ENCODE peak calls at places on chromosomes 13 and 19, in seven cellular contexts. E is pancreas; N is tibial nerve; K is fibroblast of lung; H is lower lobe of right lung; D is brain microvascular endothelial cell; R is CD8-positive, alpha-beta memory T cell. P is an unnamed sample.

GRCh38 chr13:51684076-51684475 is 99.8 kb downstream of the WDFY2 start:
- DNase-seq in E (no peak), N (no peak), K (no peak), H (no peak), D (no peak), R (no peak), P (no peak)

GRCh38 chr13:24460256-24460655 is 52.3 kb downstream of the PARP4 start:
- DNase-seq in E (no peak), N (no peak), K (no peak), H (no peak), D (no peak), R (no peak), P (no peak)

GRCh38 chr13:85436029-85436428 is 363.2 kb downstream of the SLITRK6 start:
- DNase-seq in E (no peak), N (no peak), K (no peak), H (no peak), D (no peak), R (no peak), P (no peak)

GRCh38 chr19:8988204-8988603 is 22.0 kb downstream of the MUC16 start:
- DNase-seq in E (no peak), N (no peak), K (no peak), H (no peak), D (no peak), R (no peak), P (no peak)

GRCh38 chr19:40661616-40662015 is 28.8 kb downstream of the NUMBL start:
- DNase-seq in E (no peak), N (no peak), K (no peak), H (no peak), D (no peak), R (no peak), P (no peak)

GRCh38 chr13:79346300-79346914 is 59.6 kb downstream of the RBM26 start:
- DNase-seq in E (no peak), N (no peak), K (no peak), H (no peak), D (no peak), R (no peak), P (no peak)

GRCh38 chr13:51822106-51822840 is 18.3 kb upstream of the DHRS12 start:
- DNase-seq in E (no peak), N (no peak), K (no peak), H (no peak), D (no peak), R (no peak), P (no peak)

GRCh38 chr19:19562665-19563347 is 24.7 kb downstream of the CILP2 start:
- DNase-seq in E (no peak), N (no peak), K (no peak), H (no peak), D (no peak), R (peak; percentile 38), P (peak; percentile 43)

GRCh38 chr19:5536337-5536894 is 31.3 kb downstream of the TINCR start:
- DNase-seq in E (peak; percentile 52), N (no peak), K (peak; percentile 5), H (peak; percentile 68), D (peak; percentile 25), R (no peak), P (no peak)

GRCh38 chr19:33758541-33759013 is 38.1 kb upstream of the KCTD15 start:
- DNase-seq in E (no peak), N (no peak), K (no peak), H (peak; percentile 68), D (no peak), R (no peak), P (no peak)

GRCh38 chr19:57947419-57948134 is at the start of gene ZNF256:
- DNase-seq in E (peak; percentile 93), N (peak; percentile 74), K (peak; percentile 96), H (peak; percentile 94), D (peak; percentile 95), R (peak; percentile 84), P (peak; percentile 95)

GRCh38 chr13:30577381-30577780 is 40.3 kb upstream of the USPL1 start:
- DNase-seq in E (no peak), N (no peak), K (peak; percentile 83), H (no peak), D (peak; percentile 92), R (peak; percentile 22), P (peak; percentile 18)

GRCh38 chr13:86282450-86282849 is 483.2 kb upstream of the SLITRK6 start:
- DNase-seq in E (no peak), N (no peak), K (peak; percentile 13), H (no peak), D (no peak), R (no peak), P (no peak)

GRCh38 chr19:50024719-50025021 is 502 bp downstream of the VRK3 start:
- DNase-seq in E (no peak), N (no peak), K (no peak), H (no peak), D (no peak), R (no peak), P (no peak)

GRCh38 chr19:5338661-5339469 is 1.7 kb downstream of the PTPRS start:
- DNase-seq in E (no peak), N (no peak), K (no peak), H (no peak), D (no peak), R (no peak), P (no peak)

GRCh38 chr19:11807099-11807380 is 7.0 kb upstream of the ZNF440 start:
- DNase-seq in E (no peak), N (no peak), K (no peak), H (no peak), D (no peak), R (no peak), P (no peak)

DNA sequence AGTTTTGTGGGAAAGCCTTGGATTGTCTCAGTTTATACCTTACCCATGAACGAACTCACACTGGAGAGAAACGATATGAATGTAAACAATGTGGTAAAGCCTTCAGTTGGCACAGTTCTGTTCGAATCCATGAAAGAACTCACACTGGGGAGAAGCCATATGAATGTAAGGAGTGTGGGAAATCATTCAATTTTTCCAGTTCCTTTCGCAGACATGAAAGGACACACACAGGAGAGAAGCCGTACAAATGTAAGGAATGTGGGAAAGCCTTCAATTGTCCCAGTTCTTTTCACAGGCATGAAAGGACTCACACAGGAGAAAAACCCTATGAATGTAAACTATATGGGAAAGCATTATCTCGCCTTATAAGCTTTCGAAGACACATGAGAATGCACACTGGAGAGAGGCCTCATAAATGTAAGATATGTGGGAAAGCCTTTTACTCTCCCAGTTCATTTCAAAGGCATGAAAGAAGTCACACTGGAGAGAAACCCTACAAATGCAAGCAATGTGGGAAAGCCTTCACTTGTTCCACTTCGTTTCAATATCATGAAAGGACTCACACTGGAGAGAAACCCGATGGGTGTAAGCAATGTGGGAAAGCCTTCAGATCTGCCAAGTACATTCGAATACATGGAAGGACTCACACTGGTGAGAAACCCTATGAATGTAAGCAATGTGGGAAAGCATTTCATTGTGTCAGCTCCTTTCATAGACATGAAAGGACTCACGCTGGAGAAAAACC is 7.5 kb upstream of the ZNF440 start:
- DNase-seq in E (no peak), N (no peak), K (peak; percentile 27), H (no peak), D (no peak), R (no peak), P (no peak)
- H3K4me3 ChIP-seq in E (no peak overlapping the region), N (no peak overlapping the region), K (no peak overlapping the region), H (no peak overlapping the region), D (no peak overlapping the region), R (no peak overlapping the region), P (no peak overlapping the region)

GRCh38 chr19:47492571-47493377 is 8.8 kb upstream of the KPTN start:
- DNase-seq in E (no peak), N (no peak), K (no peak), H (no peak), D (no peak), R (no peak), P (no peak)

GRCh38 chr19:47490847-47491246 is 6.8 kb upstream of the KPTN start:
- DNase-seq in E (no peak), N (no peak), K (no peak), H (no peak), D (no peak), R (no peak), P (no peak)

GRCh38 chr19:47493378-47494210 is 9.6 kb upstream of the KPTN start:
- DNase-seq in E (no peak), N (no peak), K (no peak), H (no peak), D (no peak), R (no peak), P (no peak)

GRCh38 chr19:47491358-47492136 is 7.5 kb upstream of the KPTN start:
- DNase-seq in E (no peak), N (no peak), K (no peak), H (no peak), D (no peak), R (no peak), P (no peak)

GRCh38 chr19:47492137-47492533 is 8.1 kb upstream of the KPTN start:
- DNase-seq in E (no peak), N (no peak), K (no peak), H (no peak), D (no peak), R (no peak), P (no peak)
- H3K27ac ChIP-seq in E (no peak overlapping the region), N (no peak overlapping the region), K (no peak overlapping the region), H (no peak overlapping the region), D (no peak overlapping the region), R (no peak overlapping the region), P (no peak overlapping the region)

GRCh38 chr19:48961673-48962028 is 3.5 kb upstream of the FTL start:
- DNase-seq in E (no peak), N (no peak), K (no peak), H (no peak), D (no peak), R (no peak), P (no peak)

GRCh38 chr19:48959341-48960239 is 4.9 kb downstream of the BAX start:
- DNase-seq in E (no peak), N (no peak), K (no peak), H (no peak), D (no peak), R (no peak), P (no peak)

GRCh38 chr19:48962849-48963165 is 2.3 kb upstream of the FTL start:
- DNase-seq in E (no peak), N (no peak), K (no peak), H (no peak), D (no peak), R (no peak), P (no peak)

GRCh38 chr19:48962029-48962848 is 2.9 kb upstream of the FTL start:
- DNase-seq in E (peak; percentile 31), N (no peak), K (peak; percentile 42), H (peak; percentile 90), D (no peak), R (peak; percentile 21), P (peak; percentile 94)

DNA sequence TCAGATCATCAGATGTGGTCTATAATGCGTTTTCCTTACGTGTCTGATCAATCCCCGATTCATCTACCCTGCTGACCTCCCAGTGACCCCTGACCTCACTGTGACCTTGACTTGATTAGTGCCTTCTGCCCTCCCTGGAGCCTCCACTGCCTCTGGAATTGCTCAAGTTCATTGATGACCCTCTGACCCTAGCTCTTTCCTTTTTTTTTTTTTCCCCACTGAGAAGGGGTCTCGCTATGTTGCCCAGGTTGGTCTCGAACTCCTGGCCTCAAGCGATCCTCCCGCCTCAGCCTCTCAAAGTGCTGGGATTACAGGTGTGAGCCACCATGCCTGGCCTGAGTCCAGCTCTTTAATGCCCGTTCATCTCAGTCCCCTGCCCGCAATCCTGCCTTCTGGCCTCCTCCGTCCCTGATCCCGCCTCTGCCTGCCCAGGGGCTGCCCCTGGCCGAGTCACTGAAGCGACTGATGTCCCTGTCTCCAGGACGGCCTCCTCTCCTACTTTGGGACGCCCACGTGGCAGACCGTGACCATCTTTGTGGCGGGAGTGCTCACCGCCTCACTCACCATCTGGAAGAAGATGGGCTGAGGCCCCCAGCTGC is 4.0 kb upstream of the FTL start:
- DNase-seq in E (peak; percentile 23), N (no peak), K (no peak), H (no peak), D (no peak), R (no peak), P (no peak)
- H3K4me3 ChIP-seq in E (no peak overlapping the region), N (no peak overlapping the region), K (no peak overlapping the region), H (no peak overlapping the region), D (no peak overlapping the region), R (no peak overlapping the region), P (no peak overlapping the region)

GRCh38 chr13:69947577-69947976 is 160.0 kb upstream of the ATXN8OS start:
- DNase-seq in E (no peak), N (no peak), K (no peak), H (no peak), D (no peak), R (no peak), P (no peak)
- H3K27ac ChIP-seq in E (no peak overlapping the region), N (no peak overlapping the region), K (no peak overlapping the region), H (no peak overlapping the region), D (no peak overlapping the region), R (no peak overlapping the region), P (no peak overlapping the region)

P was measured in small intestine.